ENCODE peak calls at places on chromosomes 16 and 17, in six cellular contexts. V, C, S, H, D and Y are unnamed samples.

GRCh38 chr16:89954462-89954861 is 5.9 kb downstream of the DEF8 start:
- DNase-seq in S (no peak), V (no peak), H (no peak), C (no peak), D (no peak), Y (no peak)

GRCh38 chr17:33171931-33172330 is 121.2 kb downstream of the ASIC2 start:
- DNase-seq in D (no peak), V (no peak), H (no peak), S (no peak), C (no peak), Y (no peak)

GRCh38 chr17:11144358-11145233 is 96.4 kb upstream of the SHISA6 start:
- DNase-seq in H (no peak), C (no peak), S (peak; percentile 33), V (peak; percentile 28), D (no peak), Y (no peak)

GRCh38 chr16:85553436-85554113 is 59.5 kb upstream of the GSE1 start:
- DNase-seq in S (peak; percentile 69), C (no peak), V (peak; percentile 62), D (peak; percentile 34), H (peak; percentile 36), Y (no peak)

GRCh38 chr17:66171692-66172091 is 20.2 kb downstream of the CEP112 start:
- DNase-seq in V (no peak), H (no peak), C (no peak), D (no peak), S (no peak), Y (no peak)

GRCh38 chr16:27179500-27180072 is 23.7 kb upstream of the KDM8 start:
- DNase-seq in H (peak; percentile 16), S (peak; percentile 79), V (peak; percentile 58), C (peak; percentile 79), D (peak; percentile 47), Y (peak; percentile 81)

GRCh38 chr16:58678716-58679115 is 5.9 kb downstream of the SLC38A7 start:
- DNase-seq in V (no peak), S (no peak), D (no peak), C (no peak), H (no peak), Y (no peak)

GRCh38 chr17:83057793-83058477 is 21.5 kb upstream of the METRNL start:
- DNase-seq in S (no peak), C (no peak), H (no peak), V (no peak), D (no peak), Y (no peak)

GRCh38 chr17:72433797-72434196 is 313.0 kb downstream of the SOX9 start:
- DNase-seq in D (no peak), S (no peak), H (no peak), C (no peak), V (no peak), Y (no peak)

GRCh38 chr17:40953876-40954275 is 12.9 kb downstream of the KRT39 start:
- DNase-seq in S (no peak), C (no peak), V (no peak), D (peak; percentile 94), H (peak; percentile 97), Y (no peak)

GRCh38 chr17:67629963-67630320 is 87.8 kb upstream of the NOL11 start:
- DNase-seq in V (no peak), C (no peak), S (no peak), H (peak; percentile 30), D (peak; percentile 75), Y (no peak)

GRCh38 chr17:63335818-63336217 is 110.3 kb downstream of the CYB561 start:
- DNase-seq in S (no peak), D (no peak), H (no peak), C (no peak), V (no peak), Y (no peak)

GRCh38 chr16:75628351-75628750 is 5.3 kb upstream of the ADAT1 start:
- DNase-seq in D (no peak), H (no peak), V (no peak), C (no peak), S (no peak), Y (peak; percentile 33)

GRCh38 chr16:24018485-24018884 is 182.7 kb downstream of the PRKCB start:
- DNase-seq in D (no peak), C (no peak), H (no peak), S (no peak), V (no peak), Y (no peak)

GRCh38 chr17:27463235-27463677 is 7.0 kb downstream of the KSR1 start:
- DNase-seq in V (no peak), C (no peak), S (no peak), D (no peak), H (peak; percentile 66), Y (no peak)

GRCh38 chr16:83689385-83689831 is 118.4 kb upstream of the HSBP1 start:
- DNase-seq in V (no peak), D (peak; percentile 94), H (peak; percentile 98), C (no peak), S (no peak), Y (no peak)

GRCh38 chr16:84739349-84740124 is 39.7 kb downstream of the USP10 start:
- DNase-seq in C (no peak), V (no peak), S (no peak), D (peak; percentile 97), H (peak; percentile 92), Y (no peak)

GRCh38 chr17:10292057-10292931 is 80.5 kb downstream of the MYH13 start:
- DNase-seq in D (peak; percentile 26), H (no peak), C (no peak), S (no peak), V (no peak), Y (no peak)

GRCh38 chr16:81804134-81804610 is 25.1 kb downstream of the PLCG2 start:
- DNase-seq in S (no peak), D (no peak), V (no peak), C (no peak), H (no peak), Y (no peak)

GRCh38 chr16:83956336-83957289 is 3.6 kb downstream of the OSGIN1 start:
- DNase-seq in C (peak; percentile 40), H (peak; percentile 33), S (peak; percentile 83), V (peak; percentile 68), D (peak; percentile 72), Y (peak; percentile 93)

GRCh38 chr17:76131692-76132573 is 9.1 kb downstream of the FOXJ1 start:
- DNase-seq in H (no peak), C (no peak), D (no peak), S (no peak), V (no peak), Y (no peak)

DNA sequence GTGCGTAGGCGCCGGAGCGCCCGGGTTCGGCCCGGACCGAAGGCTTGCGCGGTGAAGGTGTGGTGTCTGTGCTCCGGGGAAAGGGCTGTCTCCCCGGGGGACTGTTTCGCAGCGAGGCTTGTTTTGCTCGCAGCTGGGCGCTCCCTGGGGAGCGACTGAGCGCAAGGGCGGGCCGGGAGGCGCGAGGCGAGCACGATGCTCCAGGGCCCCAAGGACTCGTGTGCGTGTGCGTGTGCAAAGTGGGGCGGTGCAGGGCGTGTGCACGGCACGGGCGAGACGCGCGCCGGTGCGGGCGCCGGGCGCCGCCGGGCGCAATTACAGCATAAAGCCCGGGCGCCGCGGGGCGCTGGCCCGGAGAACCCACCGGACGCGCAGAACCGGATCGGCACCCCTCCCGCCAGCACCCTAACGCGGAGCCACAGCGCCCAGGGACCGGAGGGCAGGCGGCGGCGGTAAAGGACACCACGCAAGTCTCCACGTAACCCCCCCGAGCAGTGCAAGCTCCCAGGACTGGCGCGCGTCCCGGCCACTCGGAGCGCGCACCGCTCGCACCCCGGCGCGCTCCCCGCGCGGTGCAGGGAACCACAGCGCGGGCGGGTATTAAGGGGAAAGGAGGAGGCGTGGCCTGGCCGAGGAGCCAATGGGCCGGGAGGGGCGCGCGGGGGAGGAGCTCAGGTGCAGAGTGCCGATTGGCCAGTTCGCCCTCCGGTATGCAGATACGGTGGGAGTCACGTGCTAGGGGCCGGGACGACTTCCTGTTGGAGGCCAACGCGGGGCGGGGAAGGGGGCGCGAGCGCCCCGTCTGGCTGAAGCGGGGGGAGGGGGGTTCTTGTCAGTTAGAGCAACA is at the start of gene TNRC6C:
- DNase-seq in S (peak; percentile 100), H (peak; percentile 97), D (peak; percentile 99), C (peak; percentile 99), V (peak; percentile 100), Y (peak; percentile 99)
- TF ChIP-seq CTCF in S (no peak), H (no peak), D (peak; percentile 17), C (no peak), V (peak; percentile 12), Y (peak; percentile 19)

DNA sequence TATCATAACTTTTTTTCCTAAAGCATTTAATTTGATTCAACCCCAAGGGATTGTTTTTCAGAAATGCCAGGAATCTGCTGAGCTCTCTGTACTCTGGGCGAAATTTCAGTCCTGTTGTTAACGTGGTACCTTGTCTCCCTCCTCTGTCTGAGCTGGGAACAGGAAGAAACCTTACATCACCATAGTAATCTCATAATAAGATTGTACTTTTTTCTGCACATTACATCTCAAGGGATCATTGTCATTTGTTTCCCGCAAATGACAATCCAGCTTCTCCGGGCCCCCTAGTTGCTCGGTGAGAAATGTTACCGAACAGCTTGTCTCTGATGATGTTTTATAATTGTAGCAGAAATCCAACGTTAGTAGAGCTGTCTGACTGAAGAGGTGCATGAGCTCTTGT is 152.7 kb upstream of the ERCC4 start:
- DNase-seq in H (no peak), S (no peak), D (no peak), C (no peak), V (no peak), Y (no peak)
- TF ChIP-seq CTCF in H (no peak), S (no peak), D (no peak), C (no peak), V (no peak), Y (no peak)

DNA sequence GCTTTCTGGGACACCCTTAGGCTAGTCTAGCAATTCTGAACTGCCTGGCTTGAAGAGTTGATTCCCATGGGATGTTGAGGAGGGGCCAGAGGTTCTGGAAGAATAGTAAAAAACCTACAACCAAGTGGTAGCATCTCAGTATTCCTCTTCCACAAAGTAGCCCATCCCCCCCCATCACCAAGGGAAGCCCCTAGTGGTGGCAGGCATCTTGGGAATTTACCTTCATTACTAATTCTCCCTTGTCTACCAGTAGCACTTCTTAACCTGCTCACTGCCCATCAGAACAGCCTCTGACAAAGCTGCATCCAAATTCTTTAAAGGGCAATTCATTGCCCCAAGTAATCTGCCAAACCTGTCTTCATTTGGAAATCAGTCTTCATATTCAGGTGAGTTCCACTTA is 12.8 kb upstream of the RAB11FIP4 start:
- DNase-seq in D (no peak), V (no peak), C (no peak), H (no peak), S (no peak), Y (no peak)
- TF ChIP-seq CTCF in D (no peak), V (no peak), C (no peak), H (no peak), S (no peak), Y (no peak)

DNA sequence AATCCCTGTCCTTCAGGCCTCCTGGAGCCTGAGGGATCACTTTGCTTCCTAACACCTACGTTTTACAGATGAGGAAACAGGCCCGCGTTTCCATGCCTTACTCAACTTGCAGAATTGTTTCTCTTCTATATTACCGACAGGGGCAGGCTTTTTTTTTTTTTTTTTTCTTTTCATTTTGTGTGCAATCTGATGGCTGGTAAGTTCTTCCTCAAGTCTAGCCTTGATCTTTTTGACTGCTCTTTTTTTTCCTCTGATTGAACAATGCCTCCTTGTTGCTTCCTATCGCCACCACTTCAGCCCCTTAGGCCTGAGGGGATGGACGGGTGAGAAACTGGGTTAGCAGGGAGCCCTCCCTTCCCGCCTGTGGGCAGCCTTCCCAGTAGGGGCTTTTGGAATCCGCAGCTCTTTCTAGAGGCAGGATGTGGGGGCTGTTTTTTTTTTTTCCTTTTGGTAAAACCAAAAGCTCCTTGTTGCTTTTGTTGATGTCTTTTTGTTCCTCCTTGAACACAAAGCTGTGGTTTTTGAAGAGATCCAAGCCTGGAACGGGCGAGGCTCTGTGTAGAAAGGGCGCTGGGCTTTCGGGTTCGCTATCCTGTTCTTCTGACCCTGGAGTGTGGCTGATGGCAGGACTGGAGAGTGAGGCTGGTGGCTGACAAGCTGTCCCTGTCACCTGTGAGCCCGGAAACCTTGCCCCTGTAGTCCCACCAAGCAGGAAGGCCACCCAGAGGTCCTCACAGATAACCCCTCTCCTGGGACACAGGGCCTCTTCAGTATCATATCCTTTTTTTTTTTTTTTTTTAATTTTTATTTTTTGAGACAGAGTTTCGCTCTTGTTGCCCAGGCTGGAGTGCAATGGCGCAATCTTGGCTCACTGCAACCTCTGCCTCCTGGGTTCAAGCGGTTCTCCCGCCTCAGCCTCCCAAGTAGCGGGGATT is 14.0 kb downstream of the LASP1 start:
- DNase-seq in D (no peak), V (no peak), S (no peak), C (no peak), H (peak; percentile 47), Y (no peak)
- TF ChIP-seq CTCF in D (no peak), V (peak; percentile 13), S (no peak), C (no peak), H (no peak), Y (no peak)